ENCODE peak calls at places on chromosome 18, in six cellular contexts. L is substantia nigra; S is non-pigmented ciliary epithelial cell; J is stimulated activated CD8-positive, alpha-beta memory T cell treated with anti-CD3 and anti-CD28 coated beads, Interleukin-4, amount 100 ng/mL, for 24 hours; V is IMR-90; B is T-cell. Z is an unnamed sample.

GRCh38 chr18:50194623-50195532 is at the start of gene MYO5B:
- DNase-seq in L (no peak), S (no peak), J (peak), V (no peak), B (peak), Z (no peak)

GRCh38 chr18:67519582-67519981 is 3.1 kb upstream of the DSEL start:
- DNase-seq in L (no peak), S (no peak), J (no peak), V (peak), B (no peak), Z (peak)

GRCh38 chr18:62757399-62758010 is 42.2 kb downstream of the PHLPP1 start:
- DNase-seq in L (no peak), S (no peak), J (no peak), V (no peak), B (no peak), Z (no peak)

GRCh38 chr18:54734059-54734458 is 94.2 kb upstream of the RAB27B start:
- DNase-seq in L (no peak), S (peak), J (no peak), V (peak), B (no peak), Z (peak)

GRCh38 chr18:48788378-48788777 is 162.4 kb downstream of the SMAD7 start:
- DNase-seq in L (no peak), S (no peak), J (no peak), V (no peak), B (no peak), Z (no peak)

GRCh38 chr18:24086082-24086481 is 52.8 kb upstream of the CABYR start:
- DNase-seq in L (no peak), S (no peak), J (no peak), V (peak), B (no peak), Z (no peak)

GRCh38 chr18:59846814-59847490 is 52.8 kb upstream of the PMAIP1 start:
- DNase-seq in L (no peak), S (no peak), J (peak), V (peak), B (no peak), Z (peak)

GRCh38 chr18:45688834-45689233 is 35.1 kb upstream of the SLC14A1 start:
- DNase-seq in L (no peak), S (no peak), J (peak), V (no peak), B (peak), Z (no peak)

GRCh38 chr18:11927497-11927896 is 19.4 kb upstream of the MPPE1 start:
- DNase-seq in L (no peak), S (no peak), J (no peak), V (no peak), B (no peak), Z (no peak)

GRCh38 chr18:43571078-43571689 is 293.9 kb upstream of the SYT4 start:
- DNase-seq in L (no peak), S (peak), J (no peak), V (peak), B (no peak), Z (peak)

GRCh38 chr18:50969448-50969847 is 1.6 kb downstream of the ELAC1 start:
- DNase-seq in L (no peak), S (no peak), J (no peak), V (no peak), B (no peak), Z (no peak)

GRCh38 chr18:61998335-61998734 is 105.5 kb upstream of the RNF152 start:
- DNase-seq in L (no peak), S (no peak), J (no peak), V (no peak), B (no peak), Z (peak)

GRCh38 chr18:393558-393957 is 106.9 kb downstream of the COLEC12 start:
- DNase-seq in L (no peak), S (no peak), J (no peak), V (no peak), B (no peak), Z (no peak)

GRCh38 chr18:61236476-61237057 is 96.7 kb upstream of the CDH20 start:
- DNase-seq in L (no peak), S (no peak), J (no peak), V (no peak), B (no peak), Z (no peak)

GRCh38 chr18:60259052-60259681 is 113.4 kb downstream of the MC4R start:
- DNase-seq in L (no peak), S (peak), J (no peak), V (peak), B (no peak), Z (peak)

GRCh38 chr18:59918320-59918755 is 18.5 kb downstream of the PMAIP1 start:
- DNase-seq in L (no peak), S (no peak), J (no peak), V (peak), B (no peak), Z (peak)

GRCh38 chr18:59470627-59471121 is 111.6 kb upstream of the LMAN1 start:
- DNase-seq in L (no peak), S (no peak), J (no peak), V (no peak), B (no peak), Z (no peak)

GRCh38 chr18:33583901-33584300 is 5.9 kb downstream of the ASXL3 start:
- DNase-seq in L (no peak), S (no peak), J (no peak), V (no peak), B (no peak), Z (no peak)

GRCh38 chr18:6929370-6930102 is 188.1 kb downstream of the LAMA1 start:
- DNase-seq in L (no peak), S (no peak), J (no peak), V (no peak), B (no peak), Z (no peak)

GRCh38 chr18:30658306-30658705 is 384.2 kb downstream of the DSC3 start:
- DNase-seq in L (no peak), S (no peak), J (no peak), V (no peak), B (no peak), Z (peak)

GRCh38 chr18:56748698-56749268 is 97.6 kb downstream of the WDR7 start:
- DNase-seq in L (no peak), S (peak), J (no peak), V (peak), B (no peak), Z (peak)

GRCh38 chr18:11987527-11987926 is 6.2 kb downstream of the IMPA2 start:
- DNase-seq in L (no peak), S (no peak), J (no peak), V (peak), B (no peak), Z (no peak)

GRCh38 chr18:34223164-34223892 is 1.4 kb downstream of the NOL4 start:
- DNase-seq in L (peak), S (no peak), J (no peak), V (no peak), B (no peak), Z (no peak)

GRCh38 chr18:56770097-56770496 is 118.9 kb downstream of the WDR7 start:
- DNase-seq in L (no peak), S (no peak), J (no peak), V (no peak), B (no peak), Z (no peak)

GRCh38 chr18:55385770-55386169 is 202.2 kb downstream of the TCF4 start:
- DNase-seq in L (peak), S (no peak), J (no peak), V (no peak), B (no peak), Z (no peak)

GRCh38 chr18:27863780-27864430 is 313.0 kb downstream of the CDH2 start:
- DNase-seq in L (no peak), S (no peak), J (no peak), V (no peak), B (no peak), Z (no peak)

GRCh38 chr18:58952871-58953270 is 88.2 kb downstream of the ZNF532 start:
- DNase-seq in L (no peak), S (no peak), J (no peak), V (no peak), B (no peak), Z (no peak)

GRCh38 chr18:31447530-31448191 is at the start of gene DSG3:
- DNase-seq in L (no peak), S (no peak), J (no peak), V (no peak), B (no peak), Z (no peak)

GRCh38 chr18:50009772-50010171 is 185.2 kb downstream of the MYO5B start:
- DNase-seq in L (no peak), S (no peak), J (peak), V (peak), B (peak), Z (peak)

GRCh38 chr18:13910501-13910900 is 4.8 kb downstream of the MC2R start:
- DNase-seq in L (no peak), S (no peak), J (no peak), V (no peak), B (no peak), Z (no peak)

GRCh38 chr18:39675358-39675757 is 2109.8 kb upstream of the CELF4 start:
- DNase-seq in L (no peak), S (peak), J (no peak), V (peak), B (no peak), Z (peak)

GRCh38 chr18:74453011-74453571 is 4.0 kb downstream of the DIPK1C start:
- DNase-seq in L (no peak), S (no peak), J (no peak), V (no peak), B (no peak), Z (no peak)

GRCh38 chr18:59459352-59460059 is 100.4 kb upstream of the LMAN1 start:
- DNase-seq in L (no peak), S (peak), J (no peak), V (peak), B (no peak), Z (peak)

GRCh38 chr18:23148382-23148781 is 13.1 kb downstream of the CABLES1 start:
- DNase-seq in L (no peak), S (no peak), J (no peak), V (no peak), B (no peak), Z (no peak)

GRCh38 chr18:58044370-58045264 is 591 bp downstream of the NEDD4L start:
- DNase-seq in L (peak), S (no peak), J (peak), V (peak), B (peak), Z (peak)

GRCh38 chr18:57728941-57729511 is 74.1 kb downstream of the ATP8B1 start:
- DNase-seq in L (no peak), S (no peak), J (no peak), V (peak), B (no peak), Z (peak)

GRCh38 chr18:75204262-75204977 is 4.5 kb downstream of the PTGR3 start:
- DNase-seq in L (no peak), S (no peak), J (no peak), V (peak), B (no peak), Z (peak)

GRCh38 chr18:5490753-5491240 is 53.0 kb downstream of the EPB41L3 start:
- DNase-seq in L (no peak), S (no peak), J (no peak), V (no peak), B (no peak), Z (no peak)

Z was measured in ELR.